ENCODE peak calls at places on chromosomes 6 and 20, in seven cellular contexts. G is HTR-8/SVneo; V is effector CD4-positive, alpha-beta T cell; F is omental fat pad; C is lung; E is Right ventricle myocardium superior; Y is lower lobe of right lung. A is an unnamed sample.

GRCh38 chr20:15706719-15707118 is 866.5 kb downstream of the KIF16B start:
- DNase-seq in C (no peak), E (no peak), G (no peak), F (no peak), V (no peak), Y (no peak), A (no peak)

GRCh38 chr6:33414592-33415271 is 3.2 kb downstream of the CUTA start:
- DNase-seq in V (no peak), F (no peak), Y (no peak), C (no peak), E (no peak), G (no peak), A (no peak)

GRCh38 chr6:3046295-3046694 is 22.0 kb upstream of the RIPK1 start:
- DNase-seq in E (no peak), F (no peak), Y (no peak), V (no peak), C (no peak), G (no peak), A (no peak)

GRCh38 chr6:105137388-105137787 is 42.4 kb downstream of the POPDC3 start:
- DNase-seq in E (peak; percentile 45), F (no peak), C (no peak), G (peak; percentile 11), Y (no peak), V (no peak), A (no peak)

GRCh38 chr6:10403385-10404106 is 11.3 kb downstream of the TFAP2A start:
- DNase-seq in V (no peak), F (no peak), Y (no peak), G (peak; percentile 69), E (no peak), C (no peak), A (no peak)

GRCh38 chr6:92723390-92723931 is 695.9 kb downstream of the EPHA7 start:
- DNase-seq in E (no peak), G (no peak), Y (no peak), V (no peak), C (peak; percentile 47), F (no peak), A (no peak)

GRCh38 chr6:111810321-111811235 is 62.7 kb downstream of the FYN start:
- DNase-seq in E (no peak), Y (no peak), G (no peak), F (no peak), V (no peak), C (no peak), A (no peak)

GRCh38 chr20:5863040-5863811 is 87.1 kb downstream of the TRMT6 start:
- DNase-seq in G (peak; percentile 71), F (no peak), Y (no peak), V (no peak), C (no peak), E (peak; percentile 40), A (no peak)

GRCh38 chr6:45310118-45310788 is 17.9 kb upstream of the RUNX2 start:
- DNase-seq in G (no peak), V (peak; percentile 5), C (no peak), E (no peak), F (no peak), Y (no peak), A (no peak)

GRCh38 chr6:37565267-37566208 is 65.8 kb upstream of the CCDC167 start:
- DNase-seq in V (no peak), E (no peak), C (no peak), G (peak; percentile 37), Y (no peak), F (no peak), A (no peak)

GRCh38 chr20:45395114-45395415 is 13.0 kb upstream of the DBNDD2 start:
- DNase-seq in E (no peak), F (no peak), Y (no peak), C (no peak), V (no peak), G (no peak), A (no peak)

GRCh38 chr6:62466607-62467006 is 180.6 kb upstream of the KHDRBS2 start:
- DNase-seq in Y (no peak), E (no peak), F (no peak), G (no peak), V (no peak), C (no peak), A (no peak)

GRCh38 chr20:33651562-33652048 is 10.5 kb upstream of the C20orf144 start:
- DNase-seq in V (no peak), E (no peak), Y (no peak), C (no peak), G (no peak), F (no peak), A (no peak)

GRCh38 chr20:58361549-58361948 is 27.5 kb upstream of the VAPB start:
- DNase-seq in F (no peak), E (no peak), G (no peak), Y (no peak), V (no peak), C (no peak), A (no peak)

GRCh38 chr6:14807130-14807529 is 438.7 kb upstream of the JARID2 start:
- DNase-seq in F (no peak), G (no peak), C (no peak), V (no peak), Y (no peak), E (no peak), A (no peak)

GRCh38 chr6:139776051-139776450 is 401.6 kb upstream of the CITED2 start:
- DNase-seq in F (no peak), C (no peak), E (no peak), G (no peak), Y (no peak), V (no peak), A (no peak)

GRCh38 chr6:166341915-166342292 is 441 bp downstream of the SFT2D1 start:
- DNase-seq in E (no peak), F (no peak), V (no peak), C (no peak), Y (peak; percentile 45), G (no peak), A (no peak)

GRCh38 chr20:33875055-33875454 is 63.9 kb downstream of the CHMP4B start:
- DNase-seq in V (no peak), F (no peak), C (no peak), E (no peak), Y (no peak), G (no peak), A (no peak)

GRCh38 chr20:24694157-24694726 is 224.8 kb downstream of the SYNDIG1 start:
- DNase-seq in G (no peak), C (peak; percentile 22), E (no peak), Y (no peak), V (no peak), F (no peak), A (no peak)

GRCh38 chr6:53357576-53358343 is 9.0 kb upstream of the ELOVL5 start:
- DNase-seq in F (no peak), Y (no peak), E (no peak), G (no peak), C (no peak), V (no peak), A (no peak)

GRCh38 chr20:37230200-37230599 is 31.4 kb downstream of the GHRH start:
- DNase-seq in V (no peak), F (no peak), C (no peak), G (no peak), Y (no peak), E (no peak), A (no peak)

GRCh38 chr6:47187883-47188587 is 121.7 kb downstream of the TNFRSF21 start:
- DNase-seq in E (no peak), F (no peak), G (no peak), Y (no peak), C (no peak), V (no peak), A (no peak)

GRCh38 chr20:34112600-34113061 is 588 bp upstream of the EIF2S2 start:
- DNase-seq in E (peak; percentile 39), F (peak; percentile 35), G (peak; percentile 46), Y (no peak), C (no peak), V (no peak), A (no peak)

GRCh38 chr6:4577406-4577805 is 198.8 kb upstream of the CDYL start:
- DNase-seq in Y (no peak), E (no peak), F (no peak), C (no peak), V (no peak), G (no peak), A (no peak)

GRCh38 chr6:95439741-95440140 is 137.6 kb upstream of the MANEA start:
- DNase-seq in V (no peak), C (no peak), Y (no peak), E (no peak), F (no peak), G (no peak), A (no peak)

GRCh38 chr6:157092736-157093135 is 230.6 kb downstream of the TMEM242 start:
- DNase-seq in E (no peak), F (no peak), V (no peak), G (no peak), C (no peak), Y (no peak), A (no peak)

GRCh38 chr6:150697515-150697914 is 97.8 kb downstream of the PLEKHG1 start:
- DNase-seq in F (no peak), C (no peak), E (peak; percentile 45), V (no peak), Y (no peak), G (no peak), A (no peak)

GRCh38 chr20:62675156-62675871 is 33.0 kb downstream of the SLCO4A1 start:
- DNase-seq in V (no peak), F (no peak), Y (no peak), G (peak; percentile 83), C (no peak), E (no peak), A (no peak)

GRCh38 chr6:12022903-12023522 is 10.9 kb downstream of the HIVEP1 start:
- DNase-seq in V (no peak), G (no peak), F (no peak), Y (no peak), E (no peak), C (no peak), A (no peak)

GRCh38 chr20:37534401-37535157 is 6.9 kb upstream of the BLCAP start:
- DNase-seq in E (no peak), F (no peak), Y (no peak), G (peak; percentile 80), C (peak; percentile 65), V (peak; percentile 46), A (peak; percentile 40)

GRCh38 chr6:70506321-70506720 is 60.4 kb upstream of the SDHAF4 start:
- DNase-seq in C (no peak), E (no peak), Y (no peak), V (no peak), G (no peak), F (no peak), A (no peak)

GRCh38 chr6:29995346-29995777 is 53.0 kb downstream of the HLA-A start:
- DNase-seq in E (no peak), C (no peak), G (no peak), Y (no peak), F (no peak), V (no peak), A (no peak)

GRCh38 chr6:156164701-156165454 is 612.3 kb upstream of the ARID1B start:
- DNase-seq in G (no peak), F (no peak), E (no peak), V (no peak), C (no peak), Y (no peak), A (no peak)

GRCh38 chr6:140344149-140344913 is 969.9 kb upstream of the CITED2 start:
- DNase-seq in Y (no peak), C (no peak), G (no peak), V (no peak), E (no peak), F (no peak), A (no peak)

GRCh38 chr6:46513533-46513932 is 22.3 kb upstream of the RCAN2 start:
- DNase-seq in F (no peak), V (no peak), E (no peak), Y (no peak), G (no peak), C (no peak), A (no peak)